ENCODE peak calls at places on chromosomes 5 and 9, in nine cellular contexts. P is upper lobe of right lung; V is DMS 273 treated with DMSO at 0.1 percent for 48 hours; B is GM12865; U is CD8-positive, alpha-beta memory T cell; S is T-cell; Z is CD4-positive, alpha-beta T cell; M is HEK293T; G is activated CD4-positive, alpha-beta T cell treated with anti-CD3 and anti-CD28 coated beads for 4 hours. N is an unnamed sample.

GRCh38 chr9:98978231-98978681 is 34.5 kb downstream of the COL15A1 start:
- DNase-seq in P (no peak), V (no peak), B (no peak), U (no peak), S (no peak), Z (no peak), M (no peak), G (no peak), N (no peak)

GRCh38 chr9:9747787-9748186 is 865.0 kb downstream of the PTPRD start:
- DNase-seq in P (no peak), V (no peak), B (no peak), U (no peak), S (no peak), Z (no peak), M (no peak), G (no peak), N (no peak)

GRCh38 chr5:96120120-96120519 is 158.5 kb upstream of the ELL2 start:
- DNase-seq in P (no peak), V (no peak), B (no peak), U (no peak), S (no peak), Z (no peak), M (no peak), G (no peak), N (no peak)

GRCh38 chr5:44884036-44884435 is 75.3 kb downstream of the MRPS30 start:
- DNase-seq in P (no peak), V (no peak), B (no peak), U (no peak), S (no peak), Z (no peak), M (no peak), G (no peak), N (no peak)

GRCh38 chr9:105973811-105974407 is 279.6 kb downstream of the TMEM38B start:
- DNase-seq in P (no peak), V (no peak), B (no peak), U (no peak), S (no peak), Z (no peak), M (no peak), G (no peak), N (no peak)

GRCh38 chr5:1794896-1795290 is 4.7 kb downstream of the MRPL36 start:
- DNase-seq in P (no peak), V (no peak), B (no peak), U (no peak), S (no peak), Z (no peak), M (no peak), G (no peak), N (no peak)

GRCh38 chr5:160770718-160771117 is 81.3 kb downstream of the ATP10B start:
- DNase-seq in P (no peak), V (no peak), B (no peak), U (no peak), S (no peak), Z (no peak), M (no peak), G (no peak), N (no peak)

GRCh38 chr5:149937610-149938009 is 7.0 kb downstream of the PDE6A start:
- DNase-seq in P (no peak), V (no peak), B (no peak), U (no peak), S (no peak), Z (no peak), M (no peak), G (no peak), N (no peak)

GRCh38 chr9:5939530-5939929 is 48.8 kb downstream of the MLANA start:
- DNase-seq in P (no peak), V (no peak), B (no peak), U (no peak), S (no peak), Z (no peak), M (no peak), G (no peak), N (no peak)

GRCh38 chr9:96222132-96222531 is 79.8 kb downstream of the HSD17B3 start:
- DNase-seq in P (no peak), V (no peak), B (no peak), U (no peak), S (no peak), Z (no peak), M (peak; percentile 39), G (no peak), N (peak; percentile 28)

GRCh38 chr9:114487607-114488300 is 17.5 kb downstream of the WHRN start:
- DNase-seq in P (no peak), V (no peak), B (peak; percentile 73), U (peak; percentile 16), S (peak; percentile 39), Z (peak; percentile 47), M (peak; percentile 83), G (peak; percentile 52), N (peak; percentile 87)

GRCh38 chr5:126686451-126687126 is 85.8 kb downstream of the PHAX start:
- DNase-seq in P (no peak), V (no peak), B (peak; percentile 30), U (no peak), S (no peak), Z (no peak), M (no peak), G (no peak), N (no peak)

GRCh38 chr5:88602584-88602983 is 280.4 kb downstream of the MEF2C start:
- DNase-seq in P (no peak), V (no peak), B (peak; percentile 38), U (no peak), S (no peak), Z (no peak), M (no peak), G (no peak), N (peak; percentile 28)

GRCh38 chr5:73215525-73215890 is 42.5 kb downstream of the TMEM174 start:
- DNase-seq in P (no peak), V (no peak), B (no peak), U (no peak), S (no peak), Z (no peak), M (no peak), G (no peak), N (no peak)

GRCh38 chr5:155264809-155265208 is 251.3 kb downstream of the KIF4B start:
- DNase-seq in P (no peak), V (no peak), B (no peak), U (no peak), S (no peak), Z (no peak), M (no peak), G (no peak), N (no peak)

GRCh38 chr5:68554566-68555279 is 339.2 kb downstream of the PIK3R1 start:
- DNase-seq in P (no peak), V (peak; percentile 68), B (no peak), U (no peak), S (no peak), Z (no peak), M (no peak), G (no peak), N (no peak)

GRCh38 chr9:130713286-130713975 is 19.9 kb downstream of the EXOSC2 start:
- DNase-seq in P (no peak), V (no peak), B (peak; percentile 24), U (no peak), S (no peak), Z (peak; percentile 14), M (no peak), G (no peak), N (no peak)

GRCh38 chr9:93143830-93144530 is 9.9 kb upstream of the NINJ1 start:
- DNase-seq in P (no peak), V (peak; percentile 36), B (peak; percentile 41), U (peak; percentile 34), S (peak; percentile 73), Z (peak; percentile 78), M (no peak), G (peak; percentile 47), N (no peak)

GRCh38 chr9:37801287-37801850 is 772 bp downstream of the DCAF10 start:
- DNase-seq in P (peak; percentile 76), V (no peak), B (peak; percentile 42), U (peak; percentile 4), S (no peak), Z (no peak), M (peak; percentile 34), G (peak; percentile 25), N (peak; percentile 33)

GRCh38 chr5:150079655-150080461 is 6.5 kb downstream of the CSF1R start:
- DNase-seq in P (peak; percentile 62), V (no peak), B (no peak), U (no peak), S (no peak), Z (no peak), M (no peak), G (no peak), N (no peak)

GRCh38 chr5:124746916-124747769 is 704 bp upstream of the ZNF608 start:
- DNase-seq in P (peak; percentile 81), V (peak; percentile 95), B (peak; percentile 96), U (no peak), S (no peak), Z (no peak), M (peak; percentile 63), G (no peak), N (peak; percentile 74)

GRCh38 chr5:80165430-80165829 is 90.4 kb downstream of the SERINC5 start:
- DNase-seq in P (no peak), V (no peak), B (no peak), U (no peak), S (no peak), Z (no peak), M (no peak), G (no peak), N (no peak)

GRCh38 chr5:128163991-128164390 is 80.4 kb downstream of the SLC12A2 start:
- DNase-seq in P (no peak), V (no peak), B (no peak), U (no peak), S (no peak), Z (no peak), M (no peak), G (no peak), N (no peak)

GRCh38 chr9:135134253-135135028 is 47.0 kb downstream of the OLFM1 start:
- DNase-seq in P (no peak), V (no peak), B (no peak), U (no peak), S (no peak), Z (no peak), M (no peak), G (no peak), N (no peak)

GRCh38 chr9:109939698-109940342 is 159.8 kb downstream of the PALM2AKAP2 start:
- DNase-seq in P (no peak), V (no peak), B (no peak), U (no peak), S (no peak), Z (no peak), M (no peak), G (no peak), N (no peak)

GRCh38 chr9:70868661-70869652 is 252.5 kb downstream of the TRPM3 start:
- DNase-seq in P (no peak), V (no peak), B (no peak), U (no peak), S (no peak), Z (no peak), M (peak; percentile 28), G (no peak), N (no peak)

GRCh38 chr9:93505518-93506123 is 52.2 kb upstream of the FAM120AOS start:
- DNase-seq in P (no peak), V (no peak), B (no peak), U (no peak), S (no peak), Z (no peak), M (no peak), G (no peak), N (no peak)

GRCh38 chr9:128892223-128892892 is 10.4 kb downstream of the LRRC8A start:
- DNase-seq in P (peak; percentile 83), V (no peak), B (no peak), U (peak; percentile 22), S (no peak), Z (no peak), M (no peak), G (no peak), N (peak; percentile 52)

GRCh38 chr5:79555418-79555817 is 41.5 kb upstream of the HOMER1 start:
- DNase-seq in P (no peak), V (no peak), B (no peak), U (no peak), S (no peak), Z (no peak), M (no peak), G (no peak), N (no peak)

GRCh38 chr5:150431048-150431447 is 18.3 kb upstream of the CD74 start:
- DNase-seq in P (no peak), V (no peak), B (no peak), U (no peak), S (no peak), Z (no peak), M (no peak), G (no peak), N (no peak)

GRCh38 chr5:139543423-139543991 is 17.6 kb upstream of the UBE2D2 start:
- DNase-seq in P (peak; percentile 85), V (no peak), B (peak; percentile 88), U (peak; percentile 4), S (peak; percentile 23), Z (peak; percentile 20), M (peak; percentile 50), G (peak; percentile 23), N (peak; percentile 17)